ENCODE peak calls at places on chromosomes 13 and 19, in six cellular contexts. V is neural crest cell; B is T-helper 2 cell; W is GM04504; E is right atrium auricular region; D is stimulated activated CD4-positive, alpha-beta T cell treated with anti-CD3 and anti-CD28 coated beads, Interleukin-4, amount 100 ng/mL, for 48 hours. L is an unnamed sample.

GRCh38 chr19:12261554-12261953 is 33.1 kb downstream of the ZNF44 start:
- DNase-seq in D (no peak), E (no peak), W (no peak), B (no peak), V (no peak), L (no peak)

GRCh38 chr13:33348366-33348765 is 62.8 kb upstream of the STARD13 start:
- DNase-seq in V (no peak), E (no peak), D (no peak), W (peak; percentile 80), B (no peak), L (no peak)

GRCh38 chr13:30681489-30682242 is 53.7 kb upstream of the ALOX5AP start:
- DNase-seq in V (no peak), E (peak; percentile 52), D (no peak), W (peak; percentile 68), B (no peak), L (no peak)

GRCh38 chr19:6035026-6035425 is 57.1 kb upstream of the RANBP3 start:
- DNase-seq in D (no peak), V (no peak), E (no peak), W (no peak), B (no peak), L (no peak)

GRCh38 chr19:55165952-55166529 is 372 bp downstream of the DNAAF3 start:
- DNase-seq in W (peak; percentile 45), E (peak; percentile 70), D (no peak), V (peak; percentile 77), B (peak; percentile 45), L (peak; percentile 91)

GRCh38 chr13:44768775-44769578 is 192.8 kb upstream of the TSC22D1 start:
- DNase-seq in W (no peak), E (no peak), V (no peak), B (no peak), D (peak; percentile 1), L (no peak)

GRCh38 chr13:76836311-76836710 is 49.9 kb downstream of the KCTD12 start:
- DNase-seq in B (no peak), V (no peak), W (no peak), D (no peak), E (no peak), L (no peak)

GRCh38 chr19:19202707-19203011 is 555 bp downstream of the NR2C2AP start:
- DNase-seq in E (no peak), W (no peak), D (no peak), V (no peak), B (no peak), L (no peak)

GRCh38 chr19:44927746-44928145 is 13.3 kb downstream of the APOC1 start:
- DNase-seq in W (no peak), D (no peak), V (no peak), B (no peak), E (no peak), L (no peak)

GRCh38 chr19:10114651-10115391 is 3.3 kb downstream of the P2RY11 start:
- DNase-seq in E (no peak), B (no peak), V (no peak), W (no peak), D (no peak), L (no peak)

GRCh38 chr13:48199404-48199991 is 33.5 kb upstream of the ITM2B start:
- DNase-seq in W (no peak), V (no peak), E (no peak), D (no peak), B (no peak), L (no peak)

GRCh38 chr13:33611016-33611805 is 206.7 kb upstream of the RFC3 start:
- DNase-seq in D (no peak), E (peak; percentile 68), V (peak; percentile 36), W (no peak), B (no peak), L (no peak)

GRCh38 chr19:44278181-44278690 is 18.6 kb downstream of the ZNF233 start:
- DNase-seq in V (no peak), B (no peak), W (no peak), E (no peak), D (no peak), L (no peak)

GRCh38 chr13:30341815-30342570 is 34.6 kb upstream of the KATNAL1 start:
- DNase-seq in V (no peak), D (no peak), E (peak; percentile 84), W (peak; percentile 89), B (no peak), L (no peak)

GRCh38 chr13:93368705-93369104 is 142.1 kb downstream of the GPC6 start:
- DNase-seq in V (no peak), D (no peak), W (no peak), E (no peak), B (no peak), L (no peak)

GRCh38 chr19:21568816-21569496 is 63.6 kb downstream of the ZNF429 start:
- DNase-seq in E (peak; percentile 88), D (peak; percentile 50), V (no peak), B (peak; percentile 56), W (peak; percentile 75), L (peak; percentile 23)